ENCODE peak calls at places on chromosomes 1 and 21, in eight cellular contexts. S is SK-N-SH, D is lung, X is endodermal cell, A is stomach, V is heart left ventricle, O is GM23338, R is adipocyte. K is an unnamed sample.

GRCh38 chr1:244970236-244970652 is 105.9 kb upstream of the HNRNPU start:
- DNase-seq in A (peak; percentile 71), V (no peak), O (peak; percentile 86), R (no peak), X (peak; percentile 96), S (peak; percentile 82), D (peak; percentile 80), K (peak; percentile 89)

GRCh38 chr1:5975133-5975880 is 16.9 kb downstream of the NPHP4 start:
- DNase-seq in R (peak; percentile 72), O (peak; percentile 67), X (peak; percentile 86), V (no peak), A (peak; percentile 63), S (peak; percentile 84), D (no peak), K (peak; percentile 70)

GRCh38 chr1:200306954-200307754 is 102.7 kb downstream of the ZNF281 start:
- DNase-seq in A (no peak), X (no peak), V (no peak), D (no peak), S (peak; percentile 61), R (peak; percentile 71), O (peak; percentile 60), K (peak; percentile 38)

GRCh38 chr1:119631433-119632102 is 16.5 kb downstream of the ZNF697 start:
- DNase-seq in V (peak; percentile 93), X (peak; percentile 74), O (peak; percentile 78), R (peak; percentile 78), A (peak; percentile 87), D (peak; percentile 80), S (peak; percentile 96), K (peak; percentile 88)

GRCh38 chr1:246930830-246931548 is 759 bp downstream of the AHCTF1 start:
- DNase-seq in R (peak; percentile 82), S (peak; percentile 64), V (peak; percentile 53), X (peak; percentile 75), A (peak; percentile 51), D (peak; percentile 49), O (peak; percentile 66), K (peak; percentile 71)

GRCh38 chr1:234107416-234108021 is 203.0 kb downstream of the SLC35F3 start:
- DNase-seq in X (no peak), O (no peak), S (no peak), R (no peak), V (no peak), A (no peak), D (no peak), K (no peak)

GRCh38 chr1:192979542-192979941 is 79.6 kb downstream of the UCHL5 start:
- DNase-seq in X (no peak), V (no peak), O (no peak), A (no peak), R (no peak), D (no peak), S (no peak), K (no peak)

GRCh38 chr21:42102063-42102462 is 30.9 kb downstream of the UMODL1 start:
- DNase-seq in D (no peak), O (no peak), A (no peak), V (no peak), R (no peak), X (no peak), S (no peak), K (no peak)

GRCh38 chr1:61687901-61688300 is 37.0 kb downstream of the TM2D1 start:
- DNase-seq in R (no peak), A (no peak), S (no peak), V (no peak), O (no peak), D (no peak), X (no peak), K (no peak)

GRCh38 chr1:77825356-77825709 is 45.9 kb downstream of the MIGA1 start:
- DNase-seq in O (peak; percentile 70), R (peak; percentile 70), D (peak; percentile 50), A (peak; percentile 45), X (peak; percentile 52), S (no peak), V (peak; percentile 18), K (peak; percentile 54)

GRCh38 chr1:21594935-21595897 is 73.9 kb downstream of the RAP1GAP start:
- DNase-seq in X (peak; percentile 91), S (peak; percentile 86), A (peak; percentile 71), O (peak; percentile 92), D (peak; percentile 69), R (peak; percentile 83), V (peak; percentile 53), K (peak; percentile 60)

GRCh38 chr1:10613861-10614260 is 139.1 kb downstream of the PEX14 start:
- DNase-seq in X (no peak), A (no peak), R (no peak), V (no peak), O (no peak), D (no peak), S (no peak), K (no peak)

GRCh38 chr1:10615336-10615735 is 140.6 kb downstream of the PEX14 start:
- DNase-seq in X (peak; percentile 25), S (no peak), O (no peak), V (no peak), R (no peak), D (no peak), A (no peak), K (no peak)

GRCh38 chr1:10613340-10613739 is 138.6 kb downstream of the PEX14 start:
- DNase-seq in O (no peak), D (no peak), R (no peak), A (no peak), X (peak; percentile 20), S (no peak), V (no peak), K (no peak)

GRCh38 chr1:10615932-10616671 is 141.4 kb downstream of the PEX14 start:
- DNase-seq in O (no peak), X (peak; percentile 47), S (no peak), R (no peak), A (no peak), D (no peak), V (no peak), K (no peak)

GRCh38 chr1:10614377-10615225 is 139.9 kb downstream of the PEX14 start:
- DNase-seq in A (no peak), R (no peak), S (no peak), X (peak; percentile 41), D (no peak), V (no peak), O (no peak), K (no peak)
- H3K4me3 ChIP-seq in A (no peak overlapping the region), R (no peak overlapping the region), S (no peak overlapping the region), X (no peak overlapping the region), D (no peak overlapping the region), V (no peak overlapping the region), O (no peak overlapping the region), K (no peak overlapping the region)

DNA sequence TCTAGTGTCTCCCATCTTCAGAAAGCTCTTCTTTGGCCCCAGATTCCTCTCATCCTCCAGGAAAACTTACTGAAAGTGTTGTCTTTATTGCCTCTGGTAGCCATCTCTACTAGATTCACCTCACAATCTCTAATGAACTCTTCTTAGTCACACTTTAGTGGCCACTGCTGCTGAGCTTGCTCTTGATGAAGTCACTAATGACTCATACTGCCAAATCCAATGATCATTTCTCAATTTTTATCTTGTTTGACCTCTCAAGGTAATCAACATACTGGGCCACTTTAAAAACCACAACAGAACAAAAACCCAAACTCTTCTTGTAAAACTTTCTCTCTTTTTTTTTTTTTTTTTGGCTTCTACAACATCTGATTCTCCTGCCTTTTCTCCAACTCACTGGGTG is 196.4 kb downstream of the LHX8 start:
- DNase-seq in R (no peak), S (no peak), V (no peak), X (no peak), D (no peak), A (no peak), O (no peak), K (no peak)
- H3K36me3 ChIP-seq in R (no peaks in the 10 kb centered on the region), S (no peaks in the 10 kb centered on the region), V (no peaks in the 10 kb centered on the region), X (no peaks in the 10 kb centered on the region), D (no peaks in the 10 kb centered on the region), A (no peaks in the 10 kb centered on the region), O (no peaks in the 10 kb centered on the region), K (no peaks in the 10 kb centered on the region)

GRCh38 chr1:15012822-15013221 is 140.7 kb upstream of the TMEM51 start:
- DNase-seq in S (no peak), V (no peak), D (no peak), A (no peak), R (no peak), X (no peak), O (no peak), K (no peak)
- H3K4me3 ChIP-seq in S (no peak overlapping the region), V (no peak overlapping the region), D (no peak overlapping the region), A (no peak overlapping the region), R (no peak overlapping the region), X (no peak overlapping the region), O (no peak overlapping the region), K (no peak overlapping the region)

DNA sequence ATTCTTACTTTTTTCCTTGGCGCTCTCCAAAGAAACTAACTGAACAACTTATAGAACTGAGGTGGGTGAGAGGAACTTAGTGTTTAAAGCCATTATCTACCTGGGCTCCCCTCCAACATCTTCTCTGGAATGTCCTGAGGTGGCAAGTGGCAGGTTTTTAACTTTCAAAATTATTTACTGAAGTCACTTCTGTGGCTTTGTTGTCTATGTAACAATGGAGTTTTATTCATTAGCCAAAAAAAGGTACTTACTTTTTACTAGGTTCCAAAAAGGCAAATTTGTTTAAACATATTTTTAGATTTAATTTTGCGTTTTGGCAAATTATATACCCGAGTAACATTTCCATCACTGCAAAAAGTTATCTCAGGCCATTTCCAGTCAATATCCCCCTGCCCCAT is 2.4 kb downstream of the ENO1 start:
- DNase-seq in S (no peak), O (no peak), R (no peak), D (no peak), A (no peak), V (no peak), X (no peak), K (no peak)
- H3K36me3 ChIP-seq in S (peaks cover 64% of the 10 kb centered on the region), O (peaks cover 49% of the 10 kb centered on the region), R (peaks cover 51% of the 10 kb centered on the region), D (peaks cover 33% of the 10 kb centered on the region), A (peaks cover 46% of the 10 kb centered on the region), V (no peaks in the 10 kb centered on the region), X (peaks cover 62% of the 10 kb centered on the region), K (no peaks in the 10 kb centered on the region)